ENCODE peak calls at places on chromosomes 7 and 10, in six cellular contexts. L is AG04449, U is fibroblast of lung, G is AG04450, B is brain microvascular endothelial cell, Y is fibroblast of mammary gland. Q is an unnamed sample.

GRCh38 chr7:132709971-132710567 is 133.8 kb upstream of the PLXNA4 start:
- DNase-seq in G (peak; percentile 4), B (peak; percentile 74), U (peak; percentile 60), L (no peak), Y (peak; percentile 57), Q (peak; percentile 68)

GRCh38 chr10:75012471-75012870 is 99.0 kb upstream of the SAMD8 start:
- DNase-seq in B (no peak), G (no peak), U (no peak), Y (no peak), L (no peak), Q (no peak)

GRCh38 chr7:72435366-72435765 is 23.2 kb upstream of the CALN1 start:
- DNase-seq in B (no peak), L (no peak), G (no peak), Y (peak; percentile 27), U (no peak), Q (no peak)

GRCh38 chr7:12747687-12748306 is 60.4 kb downstream of the ARL4A start:
- DNase-seq in U (no peak), B (no peak), G (no peak), L (no peak), Y (peak; percentile 67), Q (peak; percentile 77)

GRCh38 chr10:72761498-72761897 is 69.6 kb downstream of the MCU start:
- DNase-seq in B (no peak), L (no peak), G (no peak), Y (no peak), U (no peak), Q (no peak)

GRCh38 chr10:514137-514671 is 175.3 kb downstream of the DIP2C start:
- DNase-seq in B (no peak), L (no peak), Y (no peak), G (no peak), U (no peak), Q (no peak)

GRCh38 chr10:60967854-60968484 is 24.0 kb upstream of the RHOBTB1 start:
- DNase-seq in Y (no peak), L (no peak), G (no peak), U (no peak), B (no peak), Q (no peak)

GRCh38 chr7:157418204-157419029 is 81.6 kb downstream of the DNAJB6 start:
- DNase-seq in B (no peak), U (no peak), L (no peak), G (no peak), Y (no peak), Q (no peak)

GRCh38 chr10:25231751-25232150 is 57.0 kb downstream of the GPR158 start:
- DNase-seq in B (no peak), Y (no peak), U (no peak), G (no peak), L (no peak), Q (no peak)

GRCh38 chr7:100642534-100642907 is 1.2 kb upstream of the TFR2 start:
- DNase-seq in L (no peak), Y (no peak), G (no peak), B (no peak), U (no peak), Q (no peak)

GRCh38 chr7:120052884-120053382 is 220.0 kb upstream of the KCND2 start:
- DNase-seq in B (peak; percentile 84), G (peak; percentile 97), U (peak; percentile 100), L (peak; percentile 33), Y (peak; percentile 99), Q (peak; percentile 97)

GRCh38 chr7:74449809-74450397 is 3.8 kb upstream of the GTF2IRD1 start:
- DNase-seq in B (peak; percentile 40), G (no peak), L (no peak), Y (peak; percentile 63), U (peak; percentile 64), Q (peak; percentile 68)

GRCh38 chr7:47786557-47787248 is 161.6 kb downstream of the PKD1L1 start:
- DNase-seq in Y (peak; percentile 98), U (peak; percentile 97), L (peak; percentile 98), G (peak; percentile 96), B (peak; percentile 97), Q (peak; percentile 99)

GRCh38 chr10:132554991-132555647 is 17.5 kb downstream of the INPP5A start:
- DNase-seq in U (no peak), L (no peak), G (no peak), Y (no peak), B (no peak), Q (no peak)

GRCh38 chr7:91082854-91083495 is 181.3 kb upstream of the FZD1 start:
- DNase-seq in U (peak; percentile 73), B (no peak), G (no peak), L (no peak), Y (peak; percentile 67), Q (peak; percentile 67)

GRCh38 chr10:24707445-24707844 is 16.2 kb downstream of the ARHGAP21 start:
- DNase-seq in Y (peak; percentile 45), L (no peak), G (no peak), B (no peak), U (no peak), Q (no peak)

GRCh38 chr7:83672157-83672556 is 23.2 kb upstream of the SEMA3E start:
- DNase-seq in B (no peak), G (no peak), Y (no peak), L (no peak), U (no peak), Q (no peak)

GRCh38 chr10:33422779-33423520 is 88.5 kb upstream of the NRP1 start:
- DNase-seq in B (no peak), G (no peak), L (no peak), Y (peak; percentile 49), U (peak; percentile 29), Q (no peak)

GRCh38 chr7:92246363-92247101 is 758 bp downstream of the ANKIB1 start:
- DNase-seq in U (peak; percentile 8), G (no peak), Y (peak; percentile 16), B (no peak), L (no peak), Q (peak; percentile 25)

DNA sequence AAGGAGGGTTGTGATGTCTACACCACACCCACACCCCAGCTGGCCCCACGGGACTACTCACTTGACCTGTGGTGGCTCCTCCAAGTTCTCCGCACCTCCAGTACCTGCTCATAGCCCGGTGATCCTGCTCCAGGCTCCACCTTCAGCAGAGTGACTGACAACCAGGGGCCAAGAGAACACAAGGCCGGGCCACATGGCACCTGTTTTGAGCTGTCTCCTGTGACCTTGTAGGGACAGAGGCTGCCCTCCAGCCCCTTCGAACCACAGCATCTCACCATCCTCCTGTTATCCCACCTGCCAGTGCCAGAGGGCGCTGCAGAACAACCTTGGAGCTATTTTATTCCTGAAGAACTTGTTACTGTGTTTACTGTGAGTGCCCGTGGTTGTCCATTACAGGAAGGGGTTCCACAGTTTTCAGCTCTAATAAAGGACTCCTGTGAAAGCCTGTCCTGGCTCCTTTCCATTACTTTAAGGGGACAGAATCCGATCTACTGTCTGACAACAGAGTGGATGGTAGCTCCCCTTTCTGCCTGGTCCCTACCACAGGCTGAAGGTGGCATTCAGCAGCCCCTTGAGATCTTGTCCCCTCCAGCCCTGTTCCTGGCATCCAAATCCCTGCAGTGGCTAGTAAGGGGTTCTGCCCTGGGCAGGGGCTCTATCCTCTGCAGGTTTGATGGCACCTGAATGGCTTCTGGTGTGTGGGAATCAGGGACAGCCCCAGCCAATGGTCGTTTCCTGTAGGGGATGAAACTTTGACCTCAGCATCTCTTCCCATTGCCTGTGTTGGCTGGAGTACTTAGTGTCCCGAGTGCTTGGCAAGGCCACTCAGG is 50.8 kb downstream of the C10orf120 start:
- DNase-seq in Y (peak; percentile 30), U (peak; percentile 29), G (peak; percentile 2), L (no peak), B (peak; percentile 32), Q (peak; percentile 52)
- TF ChIP-seq CTCF in Y (peak; percentile 73), U (peak; percentile 65), G (peak; percentile 71), L (peak; percentile 69), B (peak; percentile 70), Q (peak; percentile 73)

DNA sequence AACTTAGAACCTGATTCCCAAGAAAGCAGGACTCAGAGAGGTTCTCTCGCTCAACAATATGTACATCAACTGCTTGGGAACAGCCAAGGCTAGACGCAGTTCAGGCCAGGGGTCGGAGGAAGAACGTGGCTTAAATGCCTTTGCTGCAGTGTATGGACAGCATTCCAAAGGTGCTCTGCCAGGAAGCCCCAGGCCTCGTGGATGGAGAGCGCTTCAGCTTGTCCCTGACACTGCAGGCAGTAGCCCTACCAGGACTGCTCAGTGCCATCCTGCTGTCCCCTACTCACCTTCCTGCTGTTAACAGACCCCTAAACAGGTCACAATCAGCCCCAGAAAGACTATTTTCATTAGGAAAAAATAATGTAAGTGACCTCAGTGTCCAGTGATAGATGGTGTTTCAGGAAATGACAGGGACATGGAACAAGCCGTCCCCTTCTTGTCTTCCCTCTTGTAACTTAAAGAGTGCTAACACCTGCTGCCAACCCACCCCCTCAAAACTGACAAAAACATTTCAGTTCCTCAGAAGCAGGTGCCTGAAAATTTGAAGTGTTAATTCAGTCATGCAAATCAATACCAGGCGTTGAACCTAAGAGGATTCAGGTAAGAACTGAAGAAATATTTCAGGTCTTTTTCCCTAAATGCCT is 16.5 kb downstream of the CREB3L2 start:
- DNase-seq in L (no peak), B (peak; percentile 65), U (peak; percentile 55), G (no peak), Y (no peak), Q (no peak)
- H3K4me3 ChIP-seq in L (no peak overlapping the region), B (no peak overlapping the region), U (no peak overlapping the region), G (no peak overlapping the region), Y (no peak overlapping the region), Q (no peak overlapping the region)

GRCh38 chr10:81848514-81848913 is 26.5 kb upstream of the NRG3 start:
- DNase-seq in Y (no peak), G (no peak), L (no peak), U (no peak), B (no peak), Q (no peak)

GRCh38 chr10:81848931-81849330 is 26.1 kb upstream of the NRG3 start:
- DNase-seq in B (no peak), U (no peak), Y (no peak), G (no peak), L (no peak), Q (no peak)

GRCh38 chr10:81847675-81848074 is 27.3 kb upstream of the NRG3 start:
- DNase-seq in G (no peak), U (no peak), Y (no peak), B (no peak), L (no peak), Q (no peak)

GRCh38 chr10:81838950-81839349 is 36.0 kb upstream of the NRG3 start:
- DNase-seq in B (peak; percentile 10), G (no peak), U (no peak), L (no peak), Y (no peak), Q (no peak)

DNA sequence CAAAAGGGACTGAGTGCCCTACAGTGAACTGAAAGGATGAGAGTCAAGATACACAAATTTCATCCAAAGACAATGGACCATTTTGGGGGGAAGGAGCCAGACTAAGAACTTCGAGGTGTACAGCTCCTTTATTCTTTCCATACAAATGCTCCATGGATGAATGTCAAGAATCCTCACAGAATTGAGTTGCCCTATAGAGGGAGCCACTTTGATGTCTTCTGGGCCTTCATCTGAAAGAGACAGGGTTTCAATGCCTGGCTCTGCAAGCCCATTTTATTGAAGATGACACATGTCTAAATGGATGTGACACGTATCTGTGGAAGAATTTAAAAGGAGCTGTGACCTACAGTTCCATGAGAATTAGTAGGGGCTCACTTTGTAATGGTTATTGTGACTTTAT is 32.0 kb upstream of the NRG3 start:
- DNase-seq in G (no peak), Y (no peak), L (no peak), B (no peak), U (no peak), Q (no peak)
- TF ChIP-seq CTCF in G (no peak), Y (no peak), L (no peak), B (peak; percentile 20), U (no peak), Q (no peak)

GRCh38 chr7:107900496-107900895 is 9.5 kb downstream of the DLD start:
- DNase-seq in Y (no peak), U (no peak), L (no peak), G (no peak), B (no peak), Q (no peak)

GRCh38 chr7:107902381-107902780 is 11.4 kb downstream of the DLD start:
- DNase-seq in B (no peak), L (no peak), Y (no peak), U (no peak), G (no peak), Q (peak; percentile 32)

GRCh38 chr7:107898997-107899594 is 8.1 kb downstream of the DLD start:
- DNase-seq in B (no peak), G (no peak), Y (no peak), L (no peak), U (no peak), Q (no peak)
- H3K4me3 ChIP-seq in B (no peak overlapping the region), G (no peak overlapping the region), Y (no peak overlapping the region), L (no peak overlapping the region), U (no peak overlapping the region), Q (no peak overlapping the region)